ENCODE peak calls at places on chromosomes 6 and 20, in five cellular contexts. D is AG04450, S is breast epithelium, V is keratinocyte, Y is fibroblast of lung. I is an unnamed sample.

GRCh38 chr20:31666258-31667042 is 28.7 kb downstream of the COX4I2 start:
- DNase-seq in Y (peak), S (no peak), V (no peak), D (no peak), I (no peak)

GRCh38 chr6:3280091-3280490 is 21.3 kb downstream of the PSMG4 start:
- DNase-seq in V (no peak), D (no peak), Y (no peak), S (no peak), I (no peak)

GRCh38 chr20:23629542-23630391 is 8.0 kb downstream of the CST3 start:
- DNase-seq in S (no peak), Y (no peak), D (no peak), V (no peak), I (no peak)

GRCh38 chr20:12963456-12963855 is 45.3 kb upstream of the SPTLC3 start:
- DNase-seq in V (no peak), D (no peak), Y (no peak), S (no peak), I (no peak)

GRCh38 chr6:167565884-167566491 is 241.1 kb downstream of the TTLL2 start:
- DNase-seq in S (peak), Y (no peak), D (no peak), V (no peak), I (no peak)

GRCh38 chr6:159102373-159103160 is 57.8 kb upstream of the TAGAP start:
- DNase-seq in Y (no peak), D (no peak), V (no peak), S (no peak), I (no peak)

GRCh38 chr6:14711056-14711703 is 534.7 kb upstream of the JARID2 start:
- DNase-seq in Y (peak), D (peak), V (peak), S (no peak), I (no peak)

GRCh38 chr20:14232650-14233049 is 104.8 kb downstream of the FLRT3 start:
- DNase-seq in Y (no peak), S (no peak), V (no peak), D (no peak), I (no peak)

GRCh38 chr6:13300649-13301590 is 27.4 kb downstream of the TBC1D7 start:
- DNase-seq in S (no peak), Y (no peak), D (no peak), V (no peak), I (no peak)

GRCh38 chr6:141269684-141270083 is 863.0 kb upstream of the GJE1 start:
- DNase-seq in Y (no peak), S (no peak), D (no peak), V (no peak), I (no peak)

GRCh38 chr20:595330-596308 is 14.5 kb downstream of the TCF15 start:
- DNase-seq in Y (no peak), D (no peak), S (no peak), V (no peak), I (no peak)

GRCh38 chr6:5133943-5134342 is 48.8 kb downstream of the PPP1R3G start:
- DNase-seq in D (no peak), S (no peak), V (no peak), Y (peak), I (no peak)

GRCh38 chr6:36724514-36725385 is 27.1 kb downstream of the RAB44 start:
- DNase-seq in D (peak), V (no peak), S (peak), Y (peak), I (no peak)

GRCh38 chr20:3560578-3560977 is 89.8 kb downstream of the ATRN start:
- DNase-seq in S (no peak), V (no peak), Y (peak), D (no peak), I (no peak)

GRCh38 chr6:1015819-1016218 is 296.1 kb upstream of the FOXQ1 start:
- DNase-seq in V (no peak), D (no peak), S (no peak), Y (peak), I (no peak)

GRCh38 chr6:41553405-41553999 is 7.3 kb downstream of the FOXP4 start:
- DNase-seq in V (no peak), Y (no peak), S (no peak), D (no peak), I (no peak)

GRCh38 chr6:41558033-41558807 is 12.0 kb downstream of the FOXP4 start:
- DNase-seq in D (no peak), S (no peak), Y (no peak), V (no peak), I (no peak)

GRCh38 chr6:41552723-41553122 is 6.5 kb downstream of the FOXP4 start:
- DNase-seq in S (no peak), Y (no peak), V (no peak), D (no peak), I (no peak)

GRCh38 chr6:41557305-41557704 is 11.1 kb downstream of the FOXP4 start:
- DNase-seq in V (no peak), D (no peak), Y (no peak), S (no peak), I (no peak)

GRCh38 chr6:41555326-41556300 is 9.4 kb downstream of the FOXP4 start:
- DNase-seq in D (no peak), V (no peak), S (no peak), Y (no peak), I (no peak)
- H3K4me3 ChIP-seq in D (no peak), V (no peak), S (no peak), Y (no peak), I (no peak)

DNA sequence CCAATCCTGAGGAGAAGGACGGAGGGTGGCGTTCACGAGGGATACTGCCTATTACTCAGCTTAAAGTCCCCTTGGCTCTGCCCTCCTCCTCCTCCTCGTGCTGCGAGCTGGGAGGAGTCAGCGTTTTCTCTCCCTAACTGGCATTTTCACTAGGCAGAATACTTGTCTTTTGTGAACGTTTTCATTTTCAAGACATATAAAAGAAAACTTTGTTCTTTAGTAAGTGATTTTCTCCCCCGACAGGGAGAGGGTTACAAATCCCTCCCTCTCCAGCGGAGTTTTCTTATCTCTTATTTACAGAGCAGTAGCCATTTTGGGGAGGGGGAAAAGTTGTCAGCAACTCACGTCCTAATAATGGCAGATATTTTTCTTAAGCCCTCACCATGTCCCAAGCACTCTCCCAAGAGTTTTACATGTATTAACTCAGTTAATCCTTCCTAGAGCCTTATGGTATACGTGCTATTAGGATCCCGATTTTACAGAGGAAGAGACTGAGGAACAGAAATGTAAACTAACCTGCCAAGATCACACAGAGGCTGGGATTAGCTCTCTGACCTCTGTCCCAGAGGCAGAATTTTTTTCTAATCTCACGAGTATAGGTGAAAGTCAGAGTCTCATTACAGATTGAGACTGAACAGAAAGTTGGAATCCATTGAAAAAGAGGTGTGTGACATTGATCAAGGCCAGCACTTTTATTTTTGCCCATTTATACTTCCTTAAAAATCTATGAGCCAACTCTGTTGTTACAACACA is 30.0 kb upstream of the ZNF217 start:
- DNase-seq in S (peak), V (no peak), Y (peak), D (no peak), I (peak)
- TF ChIP-seq CTCF in S (no peak), V (peak), Y (peak), D (peak), I (no peak)

GRCh38 chr6:151160869-151161268 is 78.9 kb upstream of the AKAP12 start:
- DNase-seq in V (no peak), Y (peak), S (no peak), D (no peak), I (no peak)
- H3K4me3 ChIP-seq in V (no peak), Y (no peak), S (no peak), D (no peak), I (no peak)

GRCh38 chr6:138724015-138724414 is 49.6 kb upstream of the CCDC28A start:
- DNase-seq in S (no peak), V (no peak), Y (peak), D (no peak), I (no peak)
- TF ChIP-seq CTCF in S (no peak), V (no peak), Y (no peak), D (no peak), I (no peak)

DNA sequence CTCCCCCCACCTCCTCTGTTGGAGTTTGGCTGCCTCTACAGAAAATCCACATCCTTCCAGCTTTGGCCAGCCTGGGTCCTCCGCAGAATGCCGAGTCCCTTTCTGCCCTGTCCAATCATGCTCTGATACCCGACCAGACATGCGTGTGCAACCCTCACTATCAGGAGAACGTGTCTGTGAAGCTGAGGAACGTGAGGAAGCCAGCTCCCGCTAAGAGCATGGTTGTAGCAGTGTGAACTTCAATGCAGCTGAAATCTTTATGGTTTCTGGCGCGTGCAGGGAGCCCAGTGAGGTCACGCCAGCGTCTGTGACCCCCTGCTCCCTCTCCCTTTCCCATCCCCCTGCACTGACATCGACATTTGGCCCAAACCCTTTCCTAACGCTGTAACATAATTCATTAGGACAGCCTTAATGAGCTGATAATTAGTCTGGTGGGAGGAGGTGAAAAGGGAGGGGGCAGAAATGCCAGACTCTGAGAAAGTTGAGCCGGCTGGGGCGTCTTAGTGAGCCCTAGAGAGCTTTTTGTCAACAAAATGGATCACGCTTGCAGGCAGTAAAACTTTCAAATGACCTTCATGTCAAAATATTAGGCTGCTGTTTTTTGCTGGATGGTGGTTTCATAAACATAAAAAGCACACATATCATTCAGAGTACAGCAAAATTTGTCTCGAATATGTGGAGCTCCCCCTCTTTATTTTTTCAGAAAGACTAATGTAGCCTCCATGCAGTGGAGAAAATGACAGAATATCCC is 423.3 kb downstream of the QKI start:
- DNase-seq in V (no peak), Y (peak), S (no peak), D (no peak), I (no peak)
- H3K4me3 ChIP-seq in V (no peak), Y (peak), S (no peak), D (peak), I (no peak)

DNA sequence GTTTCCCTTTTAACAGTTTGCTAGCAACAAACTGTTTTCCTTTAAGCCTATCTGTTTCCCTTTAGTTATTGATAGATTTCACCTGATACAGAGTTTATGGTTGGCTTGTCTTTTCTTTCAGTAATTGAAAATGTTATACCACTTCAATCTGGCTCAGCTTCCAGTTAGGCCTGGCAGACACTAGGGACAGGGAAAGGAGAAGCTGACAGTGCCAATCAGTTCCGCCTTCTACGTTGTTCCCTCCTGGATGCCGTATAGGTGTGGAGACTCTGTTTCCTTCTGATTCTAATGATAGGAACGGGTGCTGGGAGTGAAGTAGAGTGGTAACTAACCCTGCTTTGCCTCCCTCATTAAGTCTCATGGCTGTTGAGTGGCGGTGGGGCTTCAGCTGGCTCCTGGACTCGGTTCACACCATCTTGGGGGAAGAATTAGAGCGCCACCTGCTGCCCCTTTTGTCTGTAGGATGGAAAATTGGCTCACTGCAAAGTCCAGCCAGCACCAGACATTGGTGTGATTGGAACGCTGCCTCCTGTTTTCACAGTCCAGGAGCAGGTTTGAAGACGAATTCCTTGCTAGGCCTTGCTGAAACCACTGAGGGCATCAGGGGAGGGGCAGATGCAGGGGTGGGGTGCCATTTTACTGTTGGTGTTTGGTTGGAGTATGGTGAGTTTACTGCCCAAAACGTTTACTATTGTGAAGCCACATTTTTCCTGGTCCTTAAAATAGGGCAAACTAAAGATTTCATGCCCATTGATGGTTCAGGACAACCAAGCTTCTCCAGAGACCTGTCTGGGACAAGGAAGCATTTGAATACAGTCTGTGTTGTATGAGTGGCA is 1729.5 kb downstream of the GRIK2 start:
- DNase-seq in S (peak), V (no peak), D (no peak), Y (peak), I (no peak)
- TF ChIP-seq CTCF in S (peak), V (peak), D (no peak), Y (peak), I (peak)

DNA sequence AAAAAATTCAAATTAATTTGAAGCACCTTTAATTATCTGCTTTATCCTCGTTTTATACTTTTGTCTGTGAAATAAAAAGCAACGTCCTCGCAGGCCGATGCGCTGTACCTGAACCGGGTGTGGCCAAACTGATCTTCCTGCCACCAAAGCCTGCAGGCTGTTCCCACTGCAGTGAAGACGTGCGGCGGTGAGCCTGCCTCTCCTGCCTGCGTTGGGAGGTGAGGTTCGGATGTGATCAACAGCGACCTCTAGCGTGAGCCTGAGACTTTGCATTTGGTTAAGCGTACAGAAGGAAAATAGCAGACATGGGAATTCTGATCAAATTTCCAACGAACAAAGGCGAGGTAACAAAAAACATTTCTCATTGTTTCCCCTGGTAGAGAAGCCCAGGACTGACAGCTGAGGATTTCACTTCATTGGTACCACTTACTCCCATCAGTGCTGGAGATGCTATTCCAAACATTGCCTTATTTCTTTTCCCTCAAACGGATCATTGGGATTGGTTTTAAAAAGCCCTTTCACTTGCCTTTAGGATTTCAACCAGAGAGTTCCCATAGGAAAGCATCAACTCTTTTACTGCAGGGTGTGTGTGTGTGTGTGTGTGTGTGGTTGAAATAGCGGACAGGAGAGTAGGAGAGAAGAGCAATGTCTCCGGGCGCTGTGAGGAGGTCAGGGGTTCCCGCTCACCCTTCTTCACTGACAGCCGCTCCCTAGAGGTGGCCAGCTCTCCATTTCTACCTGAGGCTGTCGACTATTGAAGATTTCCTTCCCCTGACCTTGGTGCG is 56.6 kb upstream of the CCN6 start:
- DNase-seq in Y (peak), V (peak), D (peak), S (peak), I (peak)
- H3K4me3 ChIP-seq in Y (no peak), V (no peak), D (no peak), S (peak), I (no peak)

I was measured in GM12864.